ENCODE peak calls at places on chromosomes 5 and 9, in six cellular contexts. O is AG09309, T is transverse colon, V is AG04450, S is HFFc6, R is retinal pigment epithelial cell. G is an unnamed sample.

GRCh38 chr9:105818903-105819302 is 124.6 kb downstream of the TMEM38B start:
- DNase-seq in O (no peak), T (no peak), V (no peak), S (no peak), R (no peak), G (no peak)

GRCh38 chr9:111903996-111904395 is 7.4 kb downstream of the UGCG start:
- DNase-seq in O (no peak), T (no peak), V (no peak), S (no peak), R (no peak), G (no peak)

GRCh38 chr5:21263361-21263760 is 1275.4 kb upstream of the CDH18 start:
- DNase-seq in O (no peak), T (no peak), V (no peak), S (no peak), R (no peak), G (no peak)

GRCh38 chr5:134798468-134798867 is 39.9 kb downstream of the DDX46 start:
- DNase-seq in O (no peak), T (no peak), V (no peak), S (no peak), R (no peak), G (no peak)

GRCh38 chr9:133932176-133932575 is 59.9 kb downstream of the VAV2 start:
- DNase-seq in O (no peak), T (no peak), V (no peak), S (no peak), R (no peak), G (no peak)

GRCh38 chr9:105661011-105661410 is 1.2 kb upstream of the TAL2 start:
- DNase-seq in O (no peak), T (no peak), V (no peak), S (no peak), R (no peak), G (no peak)

GRCh38 chr5:161406880-161407279 is 139.6 kb downstream of the GABRB2 start:
- DNase-seq in O (no peak), T (no peak), V (no peak), S (no peak), R (no peak), G (no peak)

GRCh38 chr5:181052928-181053759 is 13.1 kb downstream of the BTNL9 start:
- DNase-seq in O (no peak), T (peak), V (no peak), S (no peak), R (no peak), G (no peak)

GRCh38 chr9:82457959-82458358 is 469.4 kb downstream of the SPATA31D1 start:
- DNase-seq in O (no peak), T (no peak), V (no peak), S (no peak), R (no peak), G (no peak)

GRCh38 chr5:65163698-65164097 is 318.0 kb downstream of the ADAMTS6 start:
- DNase-seq in O (peak), T (no peak), V (no peak), S (peak), R (no peak), G (no peak)

GRCh38 chr9:116501871-116502270 is 185.2 kb upstream of the TRIM32 start:
- DNase-seq in O (no peak), T (no peak), V (no peak), S (peak), R (no peak), G (peak)

GRCh38 chr5:31854625-31855526 is 215.9 kb downstream of the PDZD2 start:
- DNase-seq in O (no peak), T (no peak), V (no peak), S (no peak), R (no peak), G (no peak)

GRCh38 chr5:61754792-61755191 is 422.7 kb downstream of the ZSWIM6 start:
- DNase-seq in O (no peak), T (no peak), V (no peak), S (no peak), R (no peak), G (no peak)

GRCh38 chr5:76408104-76408644 is 5.1 kb downstream of the IQGAP2 start:
- DNase-seq in O (no peak), T (no peak), V (no peak), S (no peak), R (no peak), G (no peak)

GRCh38 chr5:151144275-151144674 is 13.3 kb downstream of the ANXA6 start:
- DNase-seq in O (no peak), T (no peak), V (no peak), S (no peak), R (no peak), G (no peak)

GRCh38 chr5:57566914-57567313 is 84.3 kb upstream of the ACTBL2 start:
- DNase-seq in O (peak), T (no peak), V (peak), S (no peak), R (peak), G (peak)

GRCh38 chr9:95065224-95065623 is 252.3 kb downstream of the FANCC start:
- DNase-seq in O (no peak), T (no peak), V (no peak), S (no peak), R (no peak), G (no peak)

GRCh38 chr5:1208743-1209551 is 7.6 kb downstream of the SLC6A19 start:
- DNase-seq in O (no peak), T (peak), V (no peak), S (no peak), R (no peak), G (no peak)

GRCh38 chr5:168291281-168291960 is at the start of gene WWC1:
- DNase-seq in O (no peak), T (peak), V (no peak), S (no peak), R (no peak), G (no peak)

GRCh38 chr5:123819818-123820217 is 307.8 kb downstream of the CSNK1G3 start:
- DNase-seq in O (peak), T (no peak), V (peak), S (peak), R (peak), G (no peak)

GRCh38 chr9:89879276-89879675 is 274.5 kb downstream of the GADD45G start:
- DNase-seq in O (no peak), T (no peak), V (no peak), S (no peak), R (no peak), G (no peak)

GRCh38 chr9:110058304-110058953 is 149.5 kb downstream of the C9orf152 start:
- DNase-seq in O (no peak), T (peak), V (no peak), S (peak), R (no peak), G (no peak)

GRCh38 chr9:91191443-91192378 is 170.0 kb downstream of the AUH start:
- DNase-seq in O (no peak), T (no peak), V (no peak), S (no peak), R (no peak), G (no peak)

GRCh38 chr9:31412081-31412480 is 972.4 kb upstream of the ACO1 start:
- DNase-seq in O (no peak), T (no peak), V (no peak), S (no peak), R (no peak), G (no peak)

GRCh38 chr5:58774979-58775378 is 192.1 kb downstream of the RAB3C start:
- DNase-seq in O (no peak), T (no peak), V (no peak), S (no peak), R (no peak), G (no peak)

GRCh38 chr5:122997294-122997693 is 39.2 kb downstream of the PPIC start:
- DNase-seq in O (no peak), T (no peak), V (no peak), S (no peak), R (no peak), G (no peak)

GRCh38 chr9:80197661-80198060 is 625.9 kb downstream of the TLE4 start:
- DNase-seq in O (no peak), T (no peak), V (peak), S (no peak), R (no peak), G (no peak)

GRCh38 chr5:144433893-144434292 is 263.2 kb downstream of the KCTD16 start:
- DNase-seq in O (no peak), T (no peak), V (no peak), S (no peak), R (no peak), G (no peak)

GRCh38 chr5:152397581-152397980 is 7.5 kb downstream of the NMUR2 start:
- DNase-seq in O (no peak), T (no peak), V (no peak), S (no peak), R (no peak), G (no peak)

GRCh38 chr5:150119421-150120061 is 33.2 kb upstream of the CSF1R start:
- DNase-seq in O (no peak), T (peak), V (no peak), S (no peak), R (no peak), G (no peak)

GRCh38 chr5:68287976-68288755 is 72.6 kb downstream of the PIK3R1 start:
- DNase-seq in O (no peak), T (peak), V (no peak), S (peak), R (no peak), G (no peak)

GRCh38 chr9:129933709-129934586 is 98.7 kb downstream of the USP20 start:
- DNase-seq in O (no peak), T (no peak), V (no peak), S (peak), R (no peak), G (no peak)

GRCh38 chr5:163913548-163913947 is 408.1 kb downstream of the MAT2B start:
- DNase-seq in O (no peak), T (no peak), V (no peak), S (no peak), R (no peak), G (no peak)
- TF ChIP-seq CTCF in O (peak), T (no peak), V (no peak), S (peak), R (no peak), G (no peak)

GRCh38 chr9:81405199-81405598 is 284.1 kb downstream of the TLE1 start:
- DNase-seq in O (no peak), T (no peak), V (no peak), S (no peak), R (no peak), G (no peak)

GRCh38 chr9:81411961-81412360 is 277.4 kb downstream of the TLE1 start:
- DNase-seq in O (no peak), T (no peak), V (no peak), S (peak), R (no peak), G (no peak)

GRCh38 chr9:81414836-81415235 is 274.5 kb downstream of the TLE1 start:
- DNase-seq in O (no peak), T (no peak), V (no peak), S (no peak), R (no peak), G (no peak)

GRCh38 chr9:81408951-81409350 is 280.4 kb downstream of the TLE1 start:
- DNase-seq in O (no peak), T (no peak), V (no peak), S (no peak), R (no peak), G (no peak)

GRCh38 chr9:81410201-81410600 is 279.1 kb downstream of the TLE1 start:
- DNase-seq in O (no peak), T (no peak), V (peak), S (peak), R (peak), G (peak)
- TF ChIP-seq CTCF in O (peak), T (no peak), V (no peak), S (peak), R (no peak), G (peak)

GRCh38 chr5:159290741-159291140 is 27.7 kb downstream of the UBLCP1 start:
- DNase-seq in O (no peak), T (no peak), V (no peak), S (no peak), R (no peak), G (no peak)

GRCh38 chr5:159286420-159287035 is 23.4 kb downstream of the UBLCP1 start:
- DNase-seq in O (peak), T (no peak), V (no peak), S (peak), R (no peak), G (no peak)
- TF ChIP-seq CTCF in O (peak), T (no peak), V (peak), S (peak), R (peak), G (peak)

DNA sequence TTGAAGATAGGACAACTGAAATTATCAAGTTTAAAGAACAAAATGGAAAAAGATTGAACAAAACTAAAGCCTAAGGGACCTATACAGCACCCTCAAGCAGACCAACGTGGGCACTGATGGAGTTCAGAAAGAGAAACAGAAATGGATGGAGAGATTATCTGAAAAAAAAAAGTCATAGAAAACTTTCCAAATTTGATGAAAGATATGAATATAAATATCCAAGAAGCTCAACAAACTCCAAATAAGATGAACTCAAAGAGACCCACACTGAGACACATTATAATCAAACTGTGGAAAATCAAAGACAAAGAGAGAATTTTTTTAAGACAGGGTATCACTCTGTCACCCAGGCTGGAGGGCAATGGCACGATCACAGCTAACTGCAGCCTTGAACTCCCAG is 128.6 kb upstream of the PUM3 start:
- DNase-seq in O (no peak), T (no peak), V (no peak), S (no peak), R (no peak), G (no peak)
- TF ChIP-seq CTCF in O (no peak), T (no peak), V (no peak), S (no peak), R (no peak), G (no peak)

GRCh38 chr9:120531683-120532300 is 48.2 kb downstream of the CDK5RAP2 start:
- DNase-seq in O (no peak), T (peak), V (no peak), S (peak), R (peak), G (peak)
- TF ChIP-seq CTCF in O (peak), T (peak), V (peak), S (peak), R (peak), G (peak)

GRCh38 chr5:137199966-137200365 is 299.2 kb downstream of the SPOCK1 start:
- DNase-seq in O (no peak), T (no peak), V (no peak), S (peak), R (no peak), G (no peak)
- TF ChIP-seq CTCF in O (peak), T (no peak), V (no peak), S (peak), R (no peak), G (no peak)

GRCh38 chr9:124010665-124011321 is 775 bp upstream of the LHX2 start:
- DNase-seq in O (no peak), T (no peak), V (no peak), S (no peak), R (no peak), G (no peak)
- TF ChIP-seq CTCF in O (no peak), T (no peak), V (no peak), S (no peak), R (no peak), G (no peak)

DNA sequence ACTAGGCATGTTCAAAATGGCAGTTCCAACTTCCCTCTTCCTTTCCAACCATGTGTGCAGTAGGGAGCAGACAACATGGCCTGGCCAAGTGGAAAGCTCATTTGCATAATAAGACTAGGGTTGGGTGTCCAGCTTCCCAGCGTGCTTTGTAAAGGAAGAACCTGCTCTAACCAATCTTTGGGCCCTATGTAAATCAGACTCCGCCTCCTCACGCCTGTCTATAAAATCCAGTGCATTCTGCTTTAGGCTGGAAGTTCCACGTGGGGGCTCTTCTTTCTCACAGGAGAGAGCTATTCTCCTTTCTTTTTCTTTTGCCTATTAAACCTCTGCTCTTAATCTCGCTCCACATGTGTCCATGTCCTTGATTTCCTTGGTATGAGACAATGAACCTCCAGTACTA is 83.4 kb downstream of the GCNT1 start:
- DNase-seq in O (no peak), T (no peak), V (no peak), S (no peak), R (no peak), G (no peak)
- TF ChIP-seq CTCF in O (no peak), T (no peak), V (no peak), S (no peak), R (no peak), G (no peak)

GRCh38 chr9:86272221-86272620 is 10.1 kb downstream of the ISCA1 start:
- DNase-seq in O (no peak), T (no peak), V (no peak), S (no peak), R (no peak), G (no peak)
- TF ChIP-seq CTCF in O (no peak), T (no peak), V (no peak), S (no peak), R (no peak), G (no peak)

G was measured in epithelial cell of proximal tubule.